ENCODE peak calls at places on chromosomes 12 and 14, in eight cellular contexts. W is NCI-H1092 treated with DMSO at 0.1 percent for 48 hours; A is lung; M is activated CD4-positive, alpha-beta T cell treated with anti-CD3 and anti-CD28 coated beads, Interleukin-2, amount 50 U/mL, for 48 hours; U is caudate nucleus; I is foreskin melanocyte; R is adrenal gland; F is stomach. L is an unnamed sample.

GRCh38 chr12:74963867-74964331 is 245.7 kb downstream of the KCNC2 start:
- DNase-seq in W (no peak), A (no peak), M (no peak), U (no peak), I (no peak), R (no peak), F (no peak), L (no peak)

GRCh38 chr14:58106446-58106845 is 45.6 kb downstream of the ARMH4 start:
- DNase-seq in W (no peak), A (no peak), M (no peak), U (no peak), I (no peak), R (no peak), F (no peak), L (no peak)

GRCh38 chr12:69278814-69279782 is 39.7 kb downstream of the CPSF6 start:
- DNase-seq in W (no peak), A (no peak), M (no peak), U (no peak), I (no peak), R (no peak), F (no peak), L (no peak)

GRCh38 chr12:57793920-57794319 is 11.3 kb downstream of the TSFM start:
- DNase-seq in W (no peak), A (no peak), M (no peak), U (no peak), I (no peak), R (no peak), F (no peak), L (no peak)

GRCh38 chr12:101829639-101830390 is 944 bp downstream of the GNPTAB start:
- DNase-seq in W (peak; percentile 35), A (no peak), M (no peak), U (no peak), I (no peak), R (no peak), F (peak; percentile 49), L (no peak)

GRCh38 chr14:101732128-101732527 is 29.4 kb upstream of the PPP2R5C start:
- DNase-seq in W (no peak), A (no peak), M (no peak), U (no peak), I (no peak), R (no peak), F (no peak), L (no peak)

GRCh38 chr12:17097674-17098073 is 491.7 kb upstream of the LMO3 start:
- DNase-seq in W (no peak), A (no peak), M (no peak), U (no peak), I (no peak), R (no peak), F (no peak), L (no peak)

GRCh38 chr12:115121053-115121452 is 437.1 kb upstream of the TBX3 start:
- DNase-seq in W (no peak), A (no peak), M (no peak), U (no peak), I (no peak), R (no peak), F (no peak), L (no peak)

GRCh38 chr12:113860059-113860820 is 105.9 kb downstream of the RBM19 start:
- DNase-seq in W (peak; percentile 74), A (no peak), M (no peak), U (no peak), I (no peak), R (no peak), F (no peak), L (no peak)

GRCh38 chr12:118103601-118104382 is at the start of gene VSIG10:
- DNase-seq in W (peak; percentile 48), A (peak; percentile 75), M (peak; percentile 41), U (peak; percentile 9), I (peak; percentile 53), R (peak; percentile 79), F (peak; percentile 86), L (peak; percentile 62)

GRCh38 chr12:57899010-57899662 is 42.2 kb upstream of the ATP23 start:
- DNase-seq in W (peak; percentile 50), A (no peak), M (peak; percentile 86), U (no peak), I (no peak), R (peak; percentile 74), F (peak; percentile 49), L (peak; percentile 10)

GRCh38 chr12:88400302-88400701 is 180.0 kb downstream of the KITLG start:
- DNase-seq in W (no peak), A (no peak), M (no peak), U (no peak), I (no peak), R (no peak), F (no peak), L (no peak)

GRCh38 chr14:20631821-20632389 is 9.6 kb downstream of the OR6S1 start:
- DNase-seq in W (no peak), A (peak; percentile 51), M (peak; percentile 31), U (no peak), I (peak; percentile 57), R (peak; percentile 68), F (peak; percentile 69), L (peak; percentile 21)

GRCh38 chr12:43740511-43741100 is 18.0 kb downstream of the PUS7L start:
- DNase-seq in W (no peak), A (no peak), M (no peak), U (no peak), I (no peak), R (no peak), F (no peak), L (no peak)

GRCh38 chr14:24110485-24110884 is 4.1 kb upstream of the DCAF11 start:
- DNase-seq in W (no peak), A (no peak), M (no peak), U (no peak), I (no peak), R (no peak), F (no peak), L (no peak)

GRCh38 chr14:71692496-71692895 is 239.7 kb upstream of the RGS6 start:
- DNase-seq in W (no peak), A (peak; percentile 53), M (no peak), U (no peak), I (no peak), R (no peak), F (no peak), L (peak; percentile 63)

GRCh38 chr12:42669471-42669997 is 80.0 kb upstream of the PRICKLE1 start:
- DNase-seq in W (no peak), A (no peak), M (no peak), U (no peak), I (no peak), R (no peak), F (no peak), L (no peak)

GRCh38 chr12:51333536-51333935 is 9.6 kb upstream of the BIN2 start:
- DNase-seq in W (no peak), A (no peak), M (no peak), U (no peak), I (no peak), R (no peak), F (no peak), L (no peak)

GRCh38 chr14:65024957-65025356 is 38.3 kb downstream of the FNTB start:
- DNase-seq in W (no peak), A (no peak), M (no peak), U (no peak), I (no peak), R (no peak), F (no peak), L (no peak)

GRCh38 chr14:75064205-75064567 is 362 bp upstream of the ACYP1 start:
- DNase-seq in W (no peak), A (no peak), M (no peak), U (no peak), I (no peak), R (no peak), F (no peak), L (no peak)

GRCh38 chr12:67747869-67748760 is 99.6 kb downstream of the DYRK2 start:
- DNase-seq in W (no peak), A (no peak), M (no peak), U (no peak), I (peak; percentile 61), R (peak; percentile 36), F (peak; percentile 77), L (no peak)

GRCh38 chr12:114690267-114691135 is 6.5 kb upstream of the TBX3 start:
- DNase-seq in W (no peak), A (no peak), M (no peak), U (no peak), I (no peak), R (no peak), F (no peak), L (no peak)

GRCh38 chr14:104722938-104723650 is 935 bp upstream of the ADSS1 start:
- DNase-seq in W (no peak), A (no peak), M (no peak), U (no peak), I (no peak), R (no peak), F (no peak), L (no peak)

GRCh38 chr12:118188690-118189371 is 52.9 kb downstream of the PEBP1 start:
- DNase-seq in W (peak; percentile 14), A (no peak), M (no peak), U (peak; percentile 4), I (peak; percentile 48), R (peak; percentile 62), F (no peak), L (peak; percentile 70)

GRCh38 chr12:5309654-5310053 is 122.3 kb upstream of the NTF3 start:
- DNase-seq in W (peak; percentile 15), A (no peak), M (no peak), U (no peak), I (peak; percentile 22), R (no peak), F (no peak), L (no peak)

GRCh38 chr14:91416744-91417133 is 881 bp downstream of the CCDC88C start:
- DNase-seq in W (no peak), A (no peak), M (no peak), U (no peak), I (no peak), R (no peak), F (peak; percentile 47), L (no peak)

GRCh38 chr14:41609704-41610183 is 3.1 kb downstream of the LRFN5 start:
- DNase-seq in W (peak; percentile 96), A (no peak), M (peak; percentile 9), U (no peak), I (no peak), R (peak; percentile 80), F (no peak), L (peak; percentile 75)

L was measured in midbrain.